ENCODE peak calls at places on chromosomes 13 and 19, in six cellular contexts. K is dorsolateral prefrontal cortex, F is choroid plexus epithelial cell, T is lower leg skin, L is uterus, B is heart right ventricle. M is an unnamed sample.

GRCh38 chr19:43774103-43774939 is 6.5 kb downstream of the KCNN4 start:
- DNase-seq in F (peak), K (peak), L (peak), T (no peak), B (peak), M (no peak)

GRCh38 chr13:40031031-40031430 is 375.6 kb downstream of the COG6 start:
- DNase-seq in B (no peak), F (peak), T (no peak), L (no peak), K (no peak), M (no peak)

GRCh38 chr19:46714523-46715106 is 2.3 kb downstream of the PRKD2 start:
- DNase-seq in F (no peak), K (no peak), L (no peak), T (no peak), B (no peak), M (no peak)

GRCh38 chr19:51364200-51365106 is 1.7 kb downstream of the ETFB start:
- DNase-seq in K (peak), L (no peak), F (peak), B (no peak), T (no peak), M (no peak)

GRCh38 chr13:112903071-112903577 is 65.9 kb upstream of the MCF2L start:
- DNase-seq in F (no peak), T (no peak), L (no peak), K (no peak), B (no peak), M (no peak)

GRCh38 chr19:6357174-6357573 is 4.2 kb upstream of the CLPP start:
- DNase-seq in T (no peak), K (no peak), B (no peak), F (no peak), L (no peak), M (no peak)

GRCh38 chr13:111204438-111205177 is 89.5 kb downstream of the ARHGEF7 start:
- DNase-seq in K (no peak), B (peak), T (peak), F (peak), L (peak), M (peak)

GRCh38 chr19:41362143-41362847 is 1.7 kb downstream of the B9D2 start:
- DNase-seq in T (no peak), B (no peak), F (no peak), K (no peak), L (no peak), M (no peak)

GRCh38 chr13:84917252-84917878 is 881.9 kb downstream of the SLITRK6 start:
- DNase-seq in K (no peak), T (no peak), F (peak), L (no peak), B (no peak), M (no peak)

GRCh38 chr19:27745978-27746542 is 1466.9 kb downstream of the UQCRFS1 start:
- DNase-seq in B (no peak), T (peak), F (no peak), K (no peak), L (no peak), M (no peak)

GRCh38 chr13:111664696-111665095 is 344.3 kb downstream of the TEX29 start:
- DNase-seq in K (no peak), L (no peak), F (no peak), B (no peak), T (no peak), M (no peak)

GRCh38 chr19:33722456-33723239 is 74.0 kb upstream of the KCTD15 start:
- DNase-seq in B (no peak), T (no peak), L (no peak), K (no peak), F (no peak), M (no peak)

GRCh38 chr13:28136916-28137315 is 1.4 kb upstream of the PAN3 start:
- DNase-seq in L (no peak), T (no peak), K (no peak), F (no peak), B (no peak), M (no peak)

GRCh38 chr19:18967358-18968146 is 26.5 kb upstream of the HOMER3 start:
- DNase-seq in B (peak), F (peak), T (peak), L (peak), K (no peak), M (no peak)

GRCh38 chr13:34469212-34469983 is 472.7 kb upstream of the NBEA start:
- DNase-seq in B (no peak), T (no peak), K (no peak), L (no peak), F (peak), M (no peak)

GRCh38 chr13:59269476-59269875 is 894.3 kb downstream of the DIAPH3 start:
- DNase-seq in F (peak), L (no peak), T (no peak), K (no peak), B (no peak), M (peak)

GRCh38 chr13:112181336-112182051 is 114.5 kb downstream of the SOX1 start:
- DNase-seq in L (no peak), T (no peak), B (no peak), F (no peak), K (no peak), M (no peak)

GRCh38 chr19:34482380-34483250 is 1.1 kb downstream of the WTIP start:
- DNase-seq in L (no peak), K (peak), B (peak), F (peak), T (no peak), M (no peak)

GRCh38 chr19:18587962-18588610 is 512 bp upstream of the REX1BD start:
- DNase-seq in K (no peak), F (no peak), L (no peak), T (no peak), B (no peak), M (no peak)

GRCh38 chr19:19459707-19460251 is 54.3 kb downstream of the GATAD2A start:
- DNase-seq in F (peak), K (no peak), T (peak), B (no peak), L (no peak), M (no peak)

GRCh38 chr13:34230271-34230670 is 412.3 kb downstream of the RFC3 start:
- DNase-seq in L (no peak), T (no peak), K (no peak), B (no peak), F (no peak), M (no peak)

DNA sequence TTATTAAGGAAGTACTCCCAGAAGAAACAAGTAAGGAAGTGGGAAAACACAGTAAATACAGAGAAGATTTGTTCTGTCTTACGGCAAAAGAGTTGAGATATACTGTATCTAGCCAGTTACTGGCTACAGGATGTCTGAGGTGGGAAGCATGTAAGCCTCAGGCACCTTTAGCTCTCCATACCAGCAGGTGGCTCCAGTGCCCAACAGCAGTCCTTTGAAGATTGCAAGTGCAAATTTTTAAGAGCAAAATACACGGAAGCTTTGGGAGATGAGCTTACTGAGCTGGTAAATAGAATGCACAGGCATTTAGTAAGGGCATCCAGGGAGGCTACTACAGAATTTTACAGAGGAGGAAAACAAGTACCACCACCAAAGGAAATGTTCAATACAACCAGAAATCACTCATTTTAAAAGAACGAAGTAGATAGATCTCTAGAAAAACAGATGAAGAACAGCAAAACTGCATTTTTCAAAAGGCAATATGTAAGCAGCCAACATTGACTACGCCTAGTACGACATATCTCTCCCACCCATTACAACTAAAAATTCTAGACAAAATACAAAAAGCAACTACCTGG is 57.9 kb upstream of the VSTM2B start:
- DNase-seq in K (no peak), B (no peak), F (peak), T (no peak), L (no peak), M (no peak)
- TF ChIP-seq CTCF in K (peak), B (no peak), F (no peak), T (no peak), L (no peak), M (peak)

DNA sequence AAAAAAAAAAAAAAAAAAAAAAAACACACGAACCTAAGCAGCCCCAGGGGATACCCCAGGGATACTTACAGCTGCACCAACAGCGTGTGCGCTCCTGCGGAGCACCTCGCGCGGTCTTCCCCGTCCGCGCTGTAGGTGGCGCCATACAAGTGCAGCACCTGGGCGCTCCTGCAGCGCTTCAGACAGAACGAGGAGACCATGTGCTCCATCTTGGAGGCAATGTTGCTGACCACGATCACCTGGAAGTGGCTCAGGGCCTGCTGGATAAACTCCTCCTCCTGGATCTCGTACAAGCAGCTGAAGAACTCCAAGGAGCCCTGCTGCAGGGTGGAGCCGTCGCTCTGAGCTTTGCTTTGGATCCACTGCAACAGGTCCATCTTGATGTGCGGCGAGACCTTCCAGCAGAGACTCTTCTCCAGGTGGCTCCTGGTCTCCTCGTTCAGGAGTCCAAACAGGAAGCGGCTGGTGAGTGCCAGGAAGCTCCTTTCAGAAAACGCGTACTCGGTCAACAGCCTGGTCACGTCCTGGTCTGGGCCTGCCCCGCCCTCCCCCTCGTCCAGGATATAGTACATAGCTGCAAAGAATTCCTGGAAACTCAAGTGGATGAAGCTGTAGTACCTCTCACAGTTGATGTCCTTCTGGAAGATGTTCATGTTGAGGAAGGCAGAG is 14.5 kb downstream of the NLRP12 start:
- DNase-seq in T (no peak), F (peak), B (no peak), L (no peak), K (no peak), M (no peak)
- TF ChIP-seq CTCF in T (no peak), F (peak), B (peak), L (no peak), K (no peak), M (peak)

DNA sequence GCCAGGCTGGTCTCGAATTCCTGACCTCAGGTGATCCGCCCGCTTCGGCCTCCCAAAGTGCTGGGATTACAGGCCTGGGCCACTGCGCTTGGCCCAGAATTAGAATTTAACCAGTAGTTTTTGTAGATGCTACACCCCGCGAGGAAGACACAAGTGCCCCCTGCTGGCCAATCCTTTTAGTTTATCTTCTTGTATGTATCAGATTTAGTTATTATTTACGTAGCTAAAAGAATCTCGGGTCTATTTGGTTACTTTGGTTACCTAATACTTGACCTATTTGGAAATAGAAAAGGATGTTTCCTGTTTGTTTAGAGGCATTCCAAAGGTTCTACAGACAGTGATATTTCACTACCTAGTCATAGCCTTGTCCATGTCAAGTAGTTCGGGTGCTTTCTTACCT is 22.0 kb downstream of the MUC16 start:
- DNase-seq in K (no peak), F (no peak), L (no peak), T (no peak), B (no peak), M (no peak)
- TF ChIP-seq CTCF in K (no peak), F (no peak), L (no peak), T (no peak), B (no peak), M (no peak)

GRCh38 chr13:91135949-91136348 is 211.5 kb upstream of the MIR17HG start:
- DNase-seq in K (no peak), L (no peak), T (no peak), B (no peak), F (no peak), M (no peak)

GRCh38 chr13:91133941-91134772 is 213.3 kb upstream of the MIR17HG start:
- DNase-seq in B (no peak), L (no peak), F (peak), T (peak), K (peak), M (no peak)

GRCh38 chr13:91135376-91135775 is 212.1 kb upstream of the MIR17HG start:
- DNase-seq in F (no peak), B (no peak), K (no peak), T (no peak), L (no peak), M (no peak)

GRCh38 chr13:91132786-91133185 is 214.7 kb upstream of the MIR17HG start:
- DNase-seq in L (no peak), K (no peak), B (no peak), F (peak), T (no peak), M (no peak)

DNA sequence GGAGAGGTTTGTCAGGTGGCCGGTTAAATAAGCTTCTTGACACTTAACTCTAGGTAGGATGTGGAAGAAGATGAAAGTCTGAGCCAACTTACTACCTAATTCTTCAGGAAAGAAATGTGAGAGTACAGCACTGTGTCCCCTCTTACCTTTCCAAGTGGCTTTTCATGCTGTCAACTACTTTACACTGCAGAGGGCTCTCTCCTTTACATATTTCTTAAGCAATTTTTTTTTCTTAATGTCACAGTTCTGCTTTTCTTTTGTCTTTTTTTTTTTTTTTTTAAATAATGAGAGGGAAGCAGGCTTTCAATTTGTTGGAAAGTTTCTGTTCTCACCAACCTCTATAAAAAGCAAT is 212.7 kb upstream of the MIR17HG start:
- DNase-seq in B (no peak), F (no peak), T (no peak), K (no peak), L (no peak), M (no peak)
- TF ChIP-seq CTCF in B (no peak), F (no peak), T (no peak), K (no peak), L (no peak), M (no peak)

DNA sequence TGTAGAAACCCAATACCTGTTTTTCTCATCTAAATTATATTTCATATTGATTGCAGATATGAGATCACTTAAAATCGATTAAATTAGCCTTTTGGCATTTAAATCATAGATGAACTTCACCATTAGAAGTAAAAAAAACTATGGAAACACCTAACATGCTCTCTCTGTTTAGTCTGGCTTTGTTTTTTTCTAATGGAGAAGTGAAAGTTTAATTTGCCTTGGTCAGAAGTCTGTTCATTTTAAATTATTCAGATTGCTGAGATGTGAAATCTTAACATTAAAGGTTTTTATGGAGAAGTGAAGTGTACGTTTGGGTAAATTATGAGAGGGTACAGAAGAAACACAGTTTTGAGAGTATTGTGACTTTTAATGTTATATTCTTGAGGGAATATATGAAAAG is 6.7 kb downstream of the SUGT1 start:
- DNase-seq in B (no peak), T (no peak), F (no peak), K (no peak), L (no peak), M (no peak)
- TF ChIP-seq CTCF in B (no peak), T (no peak), F (no peak), K (no peak), L (no peak), M (no peak)

GRCh38 chr19:58091251-58091995 is 6.6 kb downstream of the ZSCAN18 start:
- DNase-seq in B (no peak), L (no peak), F (no peak), T (no peak), K (no peak), M (no peak)
- TF ChIP-seq CTCF in B (no peak), L (no peak), F (no peak), T (no peak), K (no peak), M (no peak)

DNA sequence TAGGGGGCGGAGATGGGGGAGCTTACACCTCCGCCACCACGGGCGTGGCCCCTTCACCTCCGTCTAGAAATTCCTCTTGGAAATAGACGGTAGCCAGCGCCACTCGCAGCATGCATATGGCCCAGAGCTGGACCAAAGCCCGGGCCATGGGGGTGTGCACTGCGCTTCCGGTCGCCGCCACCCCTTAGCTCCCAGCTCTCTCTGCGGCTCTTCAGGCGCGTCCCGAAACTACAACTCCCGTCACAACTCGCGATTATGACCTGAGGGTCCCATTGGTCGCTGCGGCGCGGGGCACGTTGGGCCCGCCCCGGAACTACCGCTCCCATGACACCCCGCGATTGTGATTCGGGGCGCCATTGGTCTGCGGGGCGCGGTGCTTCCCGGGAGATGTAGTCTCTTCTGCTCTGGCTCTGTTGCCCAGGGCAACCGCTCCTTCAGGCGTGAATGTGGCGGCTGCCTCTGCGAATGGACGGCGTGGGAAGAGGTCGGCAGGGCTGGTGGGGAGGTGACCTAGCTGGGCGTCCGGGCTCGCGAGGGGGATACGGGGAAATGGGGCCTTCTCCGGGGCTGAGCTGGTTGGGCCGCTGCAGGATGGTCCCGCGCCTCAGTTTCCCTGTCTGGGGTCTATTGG is at the start of the genes C19orf44 and CALR3:
- DNase-seq in T (peak), F (peak), B (peak), L (peak), K (peak), M (peak)
- TF ChIP-seq CTCF in T (no peak), F (peak), B (peak), L (no peak), K (peak), M (no peak)

M was measured in AG09319.